ENCODE peak calls at places on chromosomes 4 and X, in eight cellular contexts. W, K, H, R, A, G, P and Z are unnamed samples.

GRCh38 chr4:18593297-18594002 is 571.9 kb upstream of the LCORL start:
- DNase-seq in K (peak), A (no peak), H (no peak), W (peak), R (peak), P (peak), G (peak), Z (no peak)

GRCh38 chr4:61541474-61541873 is 341.3 kb downstream of the ADGRL3 start:
- DNase-seq in H (no peak), K (no peak), A (no peak), G (no peak), P (no peak), W (no peak), R (no peak), Z (no peak)

GRCh38 chrX:18620349-18620748 is 51.6 kb downstream of the RS1 start:
- DNase-seq in H (no peak), A (no peak), R (no peak), P (no peak), G (no peak), W (no peak), K (no peak), Z (no peak)

GRCh38 chr4:5592272-5592671 is 116.1 kb downstream of the EVC2 start:
- DNase-seq in W (no peak), A (no peak), K (no peak), G (no peak), H (no peak), P (no peak), R (no peak), Z (no peak)

GRCh38 chrX:15564981-15565579 is 35.7 kb downstream of the ACE2 start:
- DNase-seq in K (peak), P (peak), H (peak), R (no peak), A (no peak), G (peak), W (no peak), Z (peak)

GRCh38 chr4:60502733-60503132 is 697.4 kb upstream of the ADGRL3 start:
- DNase-seq in P (no peak), H (no peak), R (no peak), A (no peak), K (no peak), W (no peak), G (no peak), Z (no peak)

GRCh38 chr4:140756292-140757219 is at the start of gene TBC1D9:
- DNase-seq in A (peak), R (no peak), H (peak), P (peak), W (peak), G (peak), K (peak), Z (peak)

GRCh38 chr4:105709081-105709450 is 482 bp downstream of the GSTCD start:
- DNase-seq in A (no peak), R (no peak), P (peak), G (no peak), H (no peak), W (no peak), K (no peak), Z (no peak)

GRCh38 chrX:3415011-3415410 is 68.6 kb upstream of the MXRA5 start:
- DNase-seq in A (no peak), G (no peak), H (no peak), K (peak), P (no peak), W (no peak), R (no peak), Z (no peak)

GRCh38 chrX:53831662-53832635 is 145.4 kb upstream of the HUWE1 start:
- DNase-seq in A (no peak), R (no peak), W (no peak), K (peak), G (peak), H (no peak), P (peak), Z (no peak)

GRCh38 chr4:15395342-15395741 is 32.5 kb upstream of the C1QTNF7 start:
- DNase-seq in R (no peak), P (no peak), G (no peak), A (no peak), K (no peak), W (no peak), H (no peak), Z (no peak)

GRCh38 chr4:55363618-55364420 is 17.8 kb downstream of the SRD5A3 start:
- DNase-seq in A (no peak), K (no peak), R (no peak), H (no peak), W (no peak), P (no peak), G (peak), Z (no peak)

GRCh38 chr4:168900080-168900479 is 110.0 kb downstream of the CBR4 start:
- DNase-seq in R (no peak), K (peak), H (peak), W (no peak), A (no peak), P (no peak), G (no peak), Z (peak)

GRCh38 chrX:7690842-7691241 is 152.1 kb upstream of the VCX start:
- DNase-seq in R (no peak), P (no peak), H (no peak), W (no peak), G (no peak), A (no peak), K (no peak), Z (no peak)

GRCh38 chr4:80360900-80361299 is 25.4 kb downstream of the CFAP299 start:
- DNase-seq in P (peak), K (no peak), H (no peak), A (no peak), R (no peak), W (no peak), G (no peak), Z (no peak)

GRCh38 chrX:9530848-9531274 is 66.0 kb downstream of the TBL1X start:
- DNase-seq in H (peak), K (peak), A (peak), P (peak), R (peak), G (peak), W (no peak), Z (peak)

GRCh38 chr4:5098176-5098575 is 46.9 kb downstream of the STK32B start:
- DNase-seq in P (no peak), R (no peak), K (no peak), W (no peak), H (no peak), A (no peak), G (no peak), Z (no peak)

GRCh38 chr4:67291639-67292038 is 253.7 kb downstream of the CENPC start:
- DNase-seq in P (no peak), H (no peak), W (no peak), K (no peak), A (no peak), R (no peak), G (peak), Z (no peak)

GRCh38 chr4:879730-880079 is 52.4 kb downstream of the GAK start:
- DNase-seq in H (no peak), G (no peak), R (no peak), P (peak), A (no peak), W (no peak), K (peak), Z (no peak)

GRCh38 chr4:47251363-47252135 is 212.0 kb downstream of the COMMD8 start:
- DNase-seq in H (no peak), W (no peak), G (no peak), P (no peak), A (no peak), R (no peak), K (no peak), Z (no peak)

GRCh38 chr4:7924163-7924562 is 15.5 kb downstream of the AFAP1 start:
- DNase-seq in H (no peak), K (peak), W (no peak), R (no peak), P (peak), G (no peak), A (no peak), Z (no peak)

GRCh38 chr4:3860913-3861636 is 94.9 kb downstream of the ADRA2C start:
- DNase-seq in A (no peak), R (no peak), H (no peak), G (no peak), P (no peak), K (no peak), W (no peak), Z (no peak)

GRCh38 chr4:141391771-141392170 is 171.1 kb downstream of the ZNF330 start:
- DNase-seq in A (no peak), G (no peak), H (no peak), W (no peak), R (no peak), P (no peak), K (no peak), Z (no peak)

GRCh38 chrX:74606799-74607198 is 7.6 kb downstream of the RLIM start:
- DNase-seq in G (no peak), R (no peak), A (no peak), W (no peak), K (no peak), H (no peak), P (no peak), Z (no peak)

GRCh38 chr4:182286035-182286434 is 42.8 kb downstream of the TENM3 start:
- DNase-seq in W (no peak), K (no peak), A (no peak), H (no peak), P (peak), R (no peak), G (no peak), Z (no peak)

GRCh38 chr4:189124149-189124758 is 816.4 kb upstream of the FRG1 start:
- DNase-seq in A (no peak), H (no peak), W (no peak), G (peak), K (peak), P (peak), R (no peak), Z (no peak)

GRCh38 chr4:62644372-62644771 is 1444.2 kb downstream of the ADGRL3 start:
- DNase-seq in G (peak), H (no peak), P (no peak), K (peak), A (no peak), R (no peak), W (no peak), Z (no peak)

GRCh38 chr4:8150152-8151090 is 8.2 kb downstream of the ABLIM2 start:
- DNase-seq in K (no peak), R (no peak), W (no peak), H (no peak), A (peak), P (no peak), G (no peak), Z (no peak)

GRCh38 chrX:10230222-10230621 is 73.4 kb downstream of the CLCN4 start:
- DNase-seq in G (no peak), H (no peak), R (no peak), P (no peak), W (no peak), A (no peak), K (peak), Z (no peak)

GRCh38 chr4:160836431-160836830 is 1327.4 kb downstream of the FSTL5 start:
- DNase-seq in R (no peak), P (no peak), H (no peak), K (no peak), A (no peak), W (no peak), G (no peak), Z (no peak)

GRCh38 chr4:61760820-61761219 is 560.7 kb downstream of the ADGRL3 start:
- DNase-seq in W (no peak), P (no peak), R (no peak), A (no peak), H (no peak), G (no peak), K (no peak), Z (no peak)

GRCh38 chr4:152735302-152735917 is 44.1 kb downstream of the TIGD4 start:
- DNase-seq in P (peak), A (no peak), K (peak), R (no peak), H (no peak), W (no peak), G (no peak), Z (no peak)